ENCODE peak calls at places on chromosomes 11 and 22, in seven cellular contexts. I, G, C, B, J, Z and T are unnamed samples.

GRCh38 chr11:3867209-3868071 is 12.0 kb downstream of the STIM1 start:
- DNase-seq in I (peak), G (peak), C (no peak), B (peak), J (no peak), Z (peak), T (no peak)

GRCh38 chr11:75219869-75220268 is 20.7 kb upstream of the TPBGL start:
- DNase-seq in I (no peak), G (no peak), C (no peak), B (no peak), J (no peak), Z (no peak), T (no peak)

GRCh38 chr11:122649133-122649532 is 6.4 kb upstream of the UBASH3B start:
- DNase-seq in I (no peak), G (no peak), C (no peak), B (no peak), J (no peak), Z (no peak), T (no peak)

GRCh38 chr11:26946209-26946828 is 47.6 kb upstream of the FIBIN start:
- DNase-seq in I (no peak), G (no peak), C (no peak), B (no peak), J (no peak), Z (no peak), T (no peak)

GRCh38 chr11:127369301-127369968 is 368.9 kb upstream of the KIRREL3 start:
- DNase-seq in I (no peak), G (no peak), C (no peak), B (no peak), J (no peak), Z (no peak), T (no peak)

GRCh38 chr22:47337161-47337621 is 574.7 kb downstream of the TBC1D22A start:
- DNase-seq in I (no peak), G (no peak), C (no peak), B (peak), J (no peak), Z (peak), T (no peak)

GRCh38 chr11:37110383-37110782 is 512.3 kb upstream of the RAG2 start:
- DNase-seq in I (no peak), G (no peak), C (no peak), B (no peak), J (no peak), Z (no peak), T (no peak)

GRCh38 chr22:31956360-31956759 is 12.0 kb downstream of the YWHAH start:
- DNase-seq in I (no peak), G (no peak), C (no peak), B (no peak), J (no peak), Z (no peak), T (no peak)

GRCh38 chr22:32644252-32645100 is 157.0 kb upstream of the TIMP3 start:
- DNase-seq in I (no peak), G (no peak), C (no peak), B (no peak), J (no peak), Z (peak), T (no peak)

GRCh38 chr11:64064374-64065140 is 28.8 kb downstream of the FLRT1 start:
- DNase-seq in I (no peak), G (no peak), C (no peak), B (no peak), J (no peak), Z (no peak), T (no peak)

GRCh38 chr11:76747428-76747979 is 35.7 kb upstream of the TSKU start:
- DNase-seq in I (no peak), G (no peak), C (no peak), B (peak), J (no peak), Z (no peak), T (no peak)

GRCh38 chr22:19412478-19412877 is 19.1 kb downstream of the HIRA start:
- DNase-seq in I (no peak), G (no peak), C (no peak), B (no peak), J (no peak), Z (no peak), T (no peak)

GRCh38 chr11:64868904-64869570 is 9.4 kb downstream of the EHD1 start:
- DNase-seq in I (no peak), G (no peak), C (no peak), B (no peak), J (no peak), Z (no peak), T (no peak)

GRCh38 chr11:115500547-115501503 is 3.4 kb downstream of the CADM1 start:
- DNase-seq in I (peak), G (no peak), C (no peak), B (no peak), J (no peak), Z (peak), T (no peak)

GRCh38 chr22:27804683-27805297 is 3.2 kb upstream of the MN1 start:
- DNase-seq in I (peak), G (no peak), C (peak), B (peak), J (no peak), Z (peak), T (peak)

GRCh38 chr22:32746715-32747114 is 54.8 kb upstream of the TIMP3 start:
- DNase-seq in I (no peak), G (no peak), C (no peak), B (no peak), J (no peak), Z (no peak), T (no peak)

GRCh38 chr11:101129203-101129943 is at the start of gene PGR:
- DNase-seq in I (peak), G (no peak), C (no peak), B (peak), J (no peak), Z (no peak), T (no peak)

GRCh38 chr22:35892192-35892591 is 136.4 kb downstream of the RBFOX2 start:
- DNase-seq in I (no peak), G (no peak), C (no peak), B (peak), J (no peak), Z (no peak), T (no peak)

GRCh38 chr11:108713076-108713790 is 48.4 kb downstream of the DDX10 start:
- DNase-seq in I (no peak), G (peak), C (no peak), B (no peak), J (no peak), Z (no peak), T (no peak)

GRCh38 chr11:64893194-64894069 is 15.0 kb upstream of the EHD1 start:
- DNase-seq in I (no peak), G (no peak), C (no peak), B (no peak), J (no peak), Z (peak), T (no peak)

GRCh38 chr11:47553417-47553746 is 450 bp upstream of the CELF1 start:
- DNase-seq in I (no peak), G (no peak), C (no peak), B (no peak), J (no peak), Z (no peak), T (no peak)

GRCh38 chr11:4480577-4481539 is 1.6 kb upstream of the OR52K1 start:
- DNase-seq in I (no peak), G (no peak), C (no peak), B (peak), J (no peak), Z (no peak), T (no peak)

GRCh38 chr11:122883682-122883981 is 1.1 kb downstream of the JHY start:
- DNase-seq in I (no peak), G (no peak), C (no peak), B (no peak), J (no peak), Z (no peak), T (no peak)

GRCh38 chr22:39997939-39998726 is 3.4 kb downstream of the FAM83F start:
- DNase-seq in I (peak), G (no peak), C (no peak), B (no peak), J (no peak), Z (no peak), T (no peak)

GRCh38 chr22:45430871-45431270 is 17.4 kb downstream of the RIBC2 start:
- DNase-seq in I (peak), G (no peak), C (no peak), B (no peak), J (no peak), Z (no peak), T (no peak)
- TF ChIP-seq TAF1 in I (no peak), G (no peak), C (no peak), B (no peak), J (no peak), Z (no peak), T (no peak)

DNA sequence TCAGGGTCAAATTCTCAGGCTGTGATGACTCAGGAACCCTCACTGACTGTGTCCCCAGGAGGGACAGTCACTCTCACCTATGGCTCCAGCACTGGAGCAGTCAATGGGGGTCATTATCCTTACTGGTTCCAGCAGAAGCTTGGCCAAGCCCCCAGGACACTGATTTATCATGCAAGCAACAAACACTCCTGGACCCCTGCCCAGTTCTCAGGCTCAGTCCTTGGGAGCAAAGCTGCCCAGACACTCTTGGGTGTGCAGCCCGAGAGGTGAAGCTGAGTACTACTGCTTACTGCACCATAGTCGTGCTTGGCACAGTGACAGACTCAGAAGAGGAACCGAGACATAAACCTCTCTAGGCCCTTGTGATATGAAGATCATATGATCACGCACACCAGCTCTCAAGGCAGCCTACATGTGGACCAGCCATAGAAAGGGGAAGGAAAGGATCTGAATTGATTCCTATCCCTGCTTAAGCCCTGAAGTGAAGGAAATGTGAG is 58.2 kb downstream of the ZNF280B start:
- DNase-seq in I (no peak), G (peak), C (peak), B (no peak), J (no peak), Z (no peak), T (peak)
- TF ChIP-seq TAF1 in I (no peak), G (no peak), C (no peak), B (no peak), J (no peak), Z (no peak), T (no peak)

DNA sequence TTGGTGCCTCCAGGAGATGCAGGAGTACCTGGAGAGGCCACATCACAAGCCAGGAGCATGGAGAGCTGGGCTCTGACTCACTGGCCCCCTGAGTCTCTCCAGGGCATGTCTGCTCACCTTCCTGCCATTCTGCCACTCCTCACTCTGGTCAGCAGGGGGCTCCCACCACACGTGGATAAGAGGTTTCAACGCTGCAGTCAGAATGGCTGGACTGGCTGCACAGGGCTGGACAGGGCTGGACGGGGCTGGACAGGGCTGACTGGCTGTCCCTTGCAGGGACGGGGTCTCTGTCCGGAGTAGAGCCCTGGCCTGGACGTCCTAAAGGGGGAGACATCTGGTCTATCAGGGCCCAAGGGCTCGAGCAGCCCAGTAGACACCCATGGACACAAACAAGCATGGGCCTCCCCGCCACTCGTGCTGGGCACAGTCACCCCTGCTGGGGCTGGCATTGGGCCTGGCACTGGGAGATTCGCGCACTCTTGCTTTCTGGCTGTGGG is 34.6 kb downstream of the CYTH4 start:
- DNase-seq in I (peak), G (no peak), C (peak), B (peak), J (peak), Z (peak), T (peak)
- TF ChIP-seq TAF1 in I (no peak), G (no peak), C (no peak), B (no peak), J (no peak), Z (no peak), T (no peak)

DNA sequence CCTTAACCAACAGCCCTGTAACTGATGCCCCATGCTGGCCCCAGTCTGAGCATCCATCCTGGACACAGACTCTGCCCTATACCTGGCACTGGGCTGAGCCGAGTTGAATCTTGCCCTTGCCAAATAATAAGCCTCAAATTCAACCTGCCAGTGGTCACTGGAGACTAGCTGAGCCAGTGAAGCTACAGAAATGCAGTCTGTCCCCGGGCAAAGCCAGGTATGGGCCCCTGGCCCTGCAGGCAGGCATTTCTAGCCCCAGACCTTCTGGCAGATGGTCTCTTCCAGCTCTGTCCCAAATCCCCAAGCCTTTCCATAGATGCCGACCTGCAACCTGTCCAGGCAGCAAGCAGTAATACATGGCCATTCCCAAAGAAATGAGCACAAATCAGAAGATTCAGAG is 4.7 kb downstream of the CLPB start:
- DNase-seq in I (no peak), G (no peak), C (no peak), B (no peak), J (no peak), Z (no peak), T (no peak)
- TF ChIP-seq TAF1 in I (no peak), G (no peak), C (no peak), B (no peak), J (no peak), Z (no peak), T (no peak)

DNA sequence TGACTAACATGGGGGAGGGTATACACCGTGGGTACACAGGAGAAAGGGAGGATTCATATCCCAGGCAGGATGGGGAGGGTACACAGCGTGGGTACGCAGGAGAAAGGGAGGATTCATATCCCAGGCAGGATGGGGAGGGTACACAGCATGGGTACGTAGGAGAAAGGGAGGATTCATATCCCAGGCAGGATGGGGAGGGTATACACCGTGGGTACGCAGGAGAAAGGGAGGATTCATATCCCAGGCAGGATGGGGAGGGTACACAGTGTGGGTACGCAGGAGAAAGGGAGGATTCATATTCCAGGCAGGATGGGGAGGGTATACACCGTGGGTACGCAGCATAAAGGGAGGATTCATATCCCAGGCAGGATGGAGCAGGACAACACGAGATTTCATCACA is 36.6 kb upstream of the NRIP3 start:
- DNase-seq in I (no peak), G (no peak), C (no peak), B (no peak), J (no peak), Z (no peak), T (no peak)
- TF ChIP-seq TAF1 in I (no peak), G (no peak), C (no peak), B (no peak), J (no peak), Z (no peak), T (no peak)

DNA sequence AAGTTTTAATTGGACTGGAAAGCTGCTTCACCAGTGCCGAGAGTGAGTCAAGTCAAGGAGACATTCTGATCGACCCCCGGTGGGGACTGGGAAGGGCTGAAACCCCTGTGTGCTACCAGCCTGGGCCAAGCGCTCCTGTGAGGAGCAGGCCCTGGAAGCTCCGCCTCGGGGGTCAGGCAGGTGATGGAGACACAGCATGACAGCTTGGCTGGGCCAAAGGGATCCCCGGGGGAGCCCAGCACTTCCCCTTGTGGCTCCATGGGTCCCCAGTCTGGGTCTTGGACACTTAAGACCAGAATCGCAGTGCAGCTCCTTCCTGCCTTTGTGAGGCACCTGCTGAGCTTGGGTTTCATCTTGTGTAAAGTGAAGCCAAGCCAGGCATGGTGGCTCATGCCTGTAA is 89.2 kb downstream of the MORC2 start:
- DNase-seq in I (no peak), G (no peak), C (no peak), B (no peak), J (no peak), Z (no peak), T (no peak)
- TF ChIP-seq TAF1 in I (no peak), G (no peak), C (no peak), B (no peak), J (no peak), Z (no peak), T (no peak)

GRCh38 chr11:12773591-12773990 is 99.4 kb downstream of the TEAD1 start:
- DNase-seq in I (no peak), G (no peak), C (no peak), B (no peak), J (no peak), Z (no peak), T (no peak)
- TF ChIP-seq TAF1 in I (no peak), G (no peak), C (no peak), B (no peak), J (no peak), Z (no peak), T (no peak)

DNA sequence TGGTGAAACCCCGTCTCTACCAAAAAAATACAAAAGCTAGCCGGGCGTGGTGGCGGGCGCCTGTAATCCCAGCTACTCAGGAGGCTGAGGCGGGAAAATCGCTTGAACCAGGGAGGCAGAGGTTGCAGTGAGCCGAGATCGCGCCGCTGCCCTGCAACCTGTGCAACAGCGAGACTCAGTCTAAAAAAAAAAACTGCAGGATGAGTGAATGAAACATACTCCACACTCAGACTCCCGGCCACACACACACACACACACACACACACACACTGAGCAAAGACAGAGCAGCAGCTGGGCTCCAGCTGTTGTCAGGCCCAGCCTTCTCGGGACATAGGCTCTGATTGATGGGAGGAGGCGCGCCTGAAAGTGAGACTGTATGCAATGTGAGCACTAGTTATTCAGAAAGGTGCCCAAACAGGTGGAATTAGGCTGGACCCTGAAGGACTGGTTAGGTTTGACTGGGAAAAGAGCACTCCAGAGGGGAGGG is 1.5 kb upstream of the PLEKHA7 start:
- DNase-seq in I (peak), G (no peak), C (no peak), B (no peak), J (no peak), Z (no peak), T (no peak)
- TF ChIP-seq TAF1 in I (no peak), G (no peak), C (no peak), B (no peak), J (no peak), Z (no peak), T (no peak)

GRCh38 chr11:18490319-18490718 is 34.7 kb downstream of the LDHAL6A start:
- DNase-seq in I (no peak), G (no peak), C (no peak), B (no peak), J (no peak), Z (no peak), T (no peak)

GRCh38 chr11:18491924-18492323 is 34.8 kb downstream of the TSG101 start:
- DNase-seq in I (no peak), G (no peak), C (no peak), B (no peak), J (no peak), Z (no peak), T (no peak)

GRCh38 chr11:18490736-18491485 is 35.3 kb downstream of the LDHAL6A start:
- DNase-seq in I (no peak), G (no peak), C (no peak), B (peak), J (no peak), Z (no peak), T (no peak)

DNA sequence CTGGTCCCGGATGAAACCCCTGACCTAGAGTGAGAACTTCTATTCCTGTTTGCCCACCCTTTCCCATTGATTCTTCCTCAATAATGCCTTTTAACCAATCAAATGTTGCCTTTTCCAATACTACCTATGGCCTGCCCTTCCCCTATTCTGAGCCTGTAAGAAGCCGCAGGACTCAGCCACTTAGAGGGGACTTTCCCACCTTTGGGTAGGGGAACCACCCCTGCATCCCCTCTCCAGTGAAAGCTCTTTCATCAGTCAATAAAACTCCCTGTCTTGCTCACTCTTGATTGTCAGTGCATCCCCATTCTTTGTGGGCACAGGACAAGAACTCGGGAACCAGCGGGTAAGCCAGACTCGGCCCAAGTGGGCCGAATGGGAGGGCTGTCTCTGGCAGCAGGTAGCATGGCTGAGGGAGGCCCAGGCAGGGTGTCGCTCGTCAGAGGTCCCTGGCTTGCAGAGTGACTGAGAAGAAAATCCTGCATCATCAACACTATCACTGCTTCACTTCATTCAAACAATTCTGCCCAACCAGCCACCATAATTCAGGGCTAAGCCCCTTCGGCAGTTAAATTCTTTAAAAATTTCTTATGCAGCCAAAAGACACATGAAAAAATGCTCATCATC is 30.4 kb downstream of the LDHAL6A start:
- DNase-seq in I (no peak), G (no peak), C (no peak), B (no peak), J (no peak), Z (no peak), T (no peak)
- TF ChIP-seq TAF1 in I (no peak), G (no peak), C (no peak), B (no peak), J (no peak), Z (no peak), T (no peak)

GRCh38 chr11:128613300-128613995 is 26.1 kb upstream of the ETS1 start:
- DNase-seq in I (no peak), G (no peak), C (no peak), B (no peak), J (no peak), Z (no peak), T (no peak)
- TF ChIP-seq TAF1 in I (no peak), G (no peak), C (no peak), B (no peak), J (no peak), Z (no peak), T (no peak)